ENCODE peak calls at places on chromosomes 6 and 20, in ten cellular contexts. One of them, this sample, is unnamed.

GRCh38 chr6:21836772-21837460 is 243.4 kb downstream of the SOX4 start:
- DNase-seq in NCI-H1092: no peak
- DNase-seq in KBM-7: peak
- DNase-seq in ELR: no peak
- DNase-seq in ovary: no peak
- DNase-seq in stimulated activated CD8-positive, alpha-beta memory T cell treated with anti-CD3 and anti-CD28 coated beads, Interleukin-12 subunit alpha, Interleukin-12 subunit beta, amount 100 ng/mL, for 1 hour: no peak
- DNase-seq in GM10248: no peak
- DNase-seq in Calu3: no peak
- DNase-seq in RPMI8226: no peak
- DNase-seq in mammary epithelial cell: no peak
- DNase-seq in this sample: no peak

GRCh38 chr6:131909408-131910218 is 41.6 kb downstream of the CCN2 start:
- DNase-seq in KBM-7: peak
- DNase-seq in GM10248: peak
- DNase-seq in stimulated activated CD8-positive, alpha-beta memory T cell treated with anti-CD3 and anti-CD28 coated beads, Interleukin-12 subunit alpha, Interleukin-12 subunit beta, amount 100 ng/mL, for 1 hour: peak
- DNase-seq in RPMI8226: peak
- DNase-seq in Calu3: peak
- DNase-seq in ELR: peak
- DNase-seq in NCI-H1092: peak
- DNase-seq in mammary epithelial cell: peak
- DNase-seq in ovary: peak
- DNase-seq in this sample: peak

GRCh38 chr20:17825949-17826843 is 126.4 kb downstream of the BANF2 start:
- DNase-seq in RPMI8226: no peak
- DNase-seq in GM10248: peak
- DNase-seq in mammary epithelial cell: no peak
- DNase-seq in ovary: no peak
- DNase-seq in Calu3: no peak
- DNase-seq in KBM-7: no peak
- DNase-seq in stimulated activated CD8-positive, alpha-beta memory T cell treated with anti-CD3 and anti-CD28 coated beads, Interleukin-12 subunit alpha, Interleukin-12 subunit beta, amount 100 ng/mL, for 1 hour: no peak
- DNase-seq in NCI-H1092: no peak
- DNase-seq in ELR: peak
- DNase-seq in this sample: peak

GRCh38 chr6:12260458-12261041 is 29.6 kb upstream of the EDN1 start:
- DNase-seq in ovary: no peak
- DNase-seq in RPMI8226: no peak
- DNase-seq in KBM-7: no peak
- DNase-seq in NCI-H1092: no peak
- DNase-seq in mammary epithelial cell: no peak
- DNase-seq in ELR: no peak
- DNase-seq in GM10248: no peak
- DNase-seq in stimulated activated CD8-positive, alpha-beta memory T cell treated with anti-CD3 and anti-CD28 coated beads, Interleukin-12 subunit alpha, Interleukin-12 subunit beta, amount 100 ng/mL, for 1 hour: no peak
- DNase-seq in Calu3: no peak
- DNase-seq in this sample: no peak

GRCh38 chr6:140346461-140346860 is 972.0 kb upstream of the CITED2 start:
- DNase-seq in RPMI8226: no peak
- DNase-seq in NCI-H1092: no peak
- DNase-seq in Calu3: no peak
- DNase-seq in KBM-7: peak
- DNase-seq in GM10248: no peak
- DNase-seq in ELR: peak
- DNase-seq in stimulated activated CD8-positive, alpha-beta memory T cell treated with anti-CD3 and anti-CD28 coated beads, Interleukin-12 subunit alpha, Interleukin-12 subunit beta, amount 100 ng/mL, for 1 hour: no peak
- DNase-seq in ovary: peak
- DNase-seq in mammary epithelial cell: no peak
- DNase-seq in this sample: no peak

GRCh38 chr6:36130672-36131516 is 581 bp downstream of the MAPK13 start:
- DNase-seq in stimulated activated CD8-positive, alpha-beta memory T cell treated with anti-CD3 and anti-CD28 coated beads, Interleukin-12 subunit alpha, Interleukin-12 subunit beta, amount 100 ng/mL, for 1 hour: no peak
- DNase-seq in mammary epithelial cell: no peak
- DNase-seq in RPMI8226: peak
- DNase-seq in NCI-H1092: no peak
- DNase-seq in Calu3: peak
- DNase-seq in KBM-7: no peak
- DNase-seq in ovary: peak
- DNase-seq in GM10248: peak
- DNase-seq in ELR: no peak
- DNase-seq in this sample: peak

GRCh38 chr6:12012231-12012565 is at the start of gene HIVEP1:
- DNase-seq in RPMI8226: no peak
- DNase-seq in stimulated activated CD8-positive, alpha-beta memory T cell treated with anti-CD3 and anti-CD28 coated beads, Interleukin-12 subunit alpha, Interleukin-12 subunit beta, amount 100 ng/mL, for 1 hour: no peak
- DNase-seq in GM10248: peak
- DNase-seq in KBM-7: peak
- DNase-seq in NCI-H1092: no peak
- DNase-seq in ovary: peak
- DNase-seq in Calu3: peak
- DNase-seq in mammary epithelial cell: no peak
- DNase-seq in ELR: no peak
- DNase-seq in this sample: peak

GRCh38 chr6:99407076-99407475 is 13.1 kb upstream of the COQ3 start:
- DNase-seq in NCI-H1092: no peak
- DNase-seq in Calu3: no peak
- DNase-seq in mammary epithelial cell: no peak
- DNase-seq in stimulated activated CD8-positive, alpha-beta memory T cell treated with anti-CD3 and anti-CD28 coated beads, Interleukin-12 subunit alpha, Interleukin-12 subunit beta, amount 100 ng/mL, for 1 hour: no peak
- DNase-seq in ovary: no peak
- DNase-seq in ELR: no peak
- DNase-seq in RPMI8226: no peak
- DNase-seq in GM10248: no peak
- DNase-seq in KBM-7: no peak
- DNase-seq in this sample: no peak

GRCh38 chr20:34390769-34391447 is 27.8 kb downstream of the ITCH start:
- DNase-seq in mammary epithelial cell: peak
- DNase-seq in NCI-H1092: no peak
- DNase-seq in ovary: no peak
- DNase-seq in GM10248: no peak
- DNase-seq in KBM-7: no peak
- DNase-seq in Calu3: peak
- DNase-seq in RPMI8226: peak
- DNase-seq in stimulated activated CD8-positive, alpha-beta memory T cell treated with anti-CD3 and anti-CD28 coated beads, Interleukin-12 subunit alpha, Interleukin-12 subunit beta, amount 100 ng/mL, for 1 hour: no peak
- DNase-seq in ELR: peak
- DNase-seq in this sample: peak

GRCh38 chr20:52076164-52076563 is 115.4 kb downstream of the ZFP64 start:
- DNase-seq in KBM-7: no peak
- DNase-seq in mammary epithelial cell: no peak
- DNase-seq in ELR: no peak
- DNase-seq in Calu3: no peak
- DNase-seq in ovary: no peak
- DNase-seq in GM10248: no peak
- DNase-seq in NCI-H1092: no peak
- DNase-seq in stimulated activated CD8-positive, alpha-beta memory T cell treated with anti-CD3 and anti-CD28 coated beads, Interleukin-12 subunit alpha, Interleukin-12 subunit beta, amount 100 ng/mL, for 1 hour: no peak
- DNase-seq in RPMI8226: no peak
- DNase-seq in this sample: no peak

GRCh38 chr6:2410982-2411381 is 165.6 kb upstream of the GMDS start:
- DNase-seq in stimulated activated CD8-positive, alpha-beta memory T cell treated with anti-CD3 and anti-CD28 coated beads, Interleukin-12 subunit alpha, Interleukin-12 subunit beta, amount 100 ng/mL, for 1 hour: no peak
- DNase-seq in ovary: no peak
- DNase-seq in KBM-7: no peak
- DNase-seq in RPMI8226: no peak
- DNase-seq in GM10248: no peak
- DNase-seq in Calu3: no peak
- DNase-seq in mammary epithelial cell: no peak
- DNase-seq in NCI-H1092: no peak
- DNase-seq in ELR: no peak
- DNase-seq in this sample: no peak

GRCh38 chr20:62243906-62244515 is 5.7 kb downstream of the OSBPL2 start:
- DNase-seq in GM10248: no peak
- DNase-seq in ELR: no peak
- DNase-seq in NCI-H1092: no peak
- DNase-seq in KBM-7: no peak
- DNase-seq in stimulated activated CD8-positive, alpha-beta memory T cell treated with anti-CD3 and anti-CD28 coated beads, Interleukin-12 subunit alpha, Interleukin-12 subunit beta, amount 100 ng/mL, for 1 hour: no peak
- DNase-seq in ovary: no peak
- DNase-seq in RPMI8226: no peak
- DNase-seq in mammary epithelial cell: no peak
- DNase-seq in Calu3: no peak
- DNase-seq in this sample: no peak

GRCh38 chr20:23417861-23418260 is 3.4 kb downstream of the NAPB start:
- DNase-seq in mammary epithelial cell: no peak
- DNase-seq in stimulated activated CD8-positive, alpha-beta memory T cell treated with anti-CD3 and anti-CD28 coated beads, Interleukin-12 subunit alpha, Interleukin-12 subunit beta, amount 100 ng/mL, for 1 hour: no peak
- DNase-seq in RPMI8226: no peak
- DNase-seq in GM10248: no peak
- DNase-seq in ELR: no peak
- DNase-seq in KBM-7: no peak
- DNase-seq in NCI-H1092: no peak
- DNase-seq in ovary: no peak
- DNase-seq in Calu3: no peak
- DNase-seq in this sample: no peak

GRCh38 chr6:7237653-7238190 is 75.3 kb downstream of the SSR1 start:
- DNase-seq in RPMI8226: no peak
- DNase-seq in GM10248: no peak
- DNase-seq in KBM-7: no peak
- DNase-seq in Calu3: no peak
- DNase-seq in NCI-H1092: no peak
- DNase-seq in stimulated activated CD8-positive, alpha-beta memory T cell treated with anti-CD3 and anti-CD28 coated beads, Interleukin-12 subunit alpha, Interleukin-12 subunit beta, amount 100 ng/mL, for 1 hour: no peak
- DNase-seq in ovary: no peak
- DNase-seq in ELR: no peak
- DNase-seq in mammary epithelial cell: no peak
- DNase-seq in this sample: no peak

GRCh38 chr6:36198986-36199385 is 2.4 kb downstream of the BRPF3 start:
- DNase-seq in stimulated activated CD8-positive, alpha-beta memory T cell treated with anti-CD3 and anti-CD28 coated beads, Interleukin-12 subunit alpha, Interleukin-12 subunit beta, amount 100 ng/mL, for 1 hour: no peak
- DNase-seq in mammary epithelial cell: no peak
- DNase-seq in NCI-H1092: no peak
- DNase-seq in RPMI8226: no peak
- DNase-seq in Calu3: no peak
- DNase-seq in GM10248: no peak
- DNase-seq in ELR: no peak
- DNase-seq in ovary: no peak
- DNase-seq in KBM-7: no peak
- DNase-seq in this sample: no peak

GRCh38 chr6:33995046-33995872 is 150.6 kb downstream of the GRM4 start:
- DNase-seq in Calu3: no peak
- DNase-seq in KBM-7: no peak
- DNase-seq in ovary: no peak
- DNase-seq in stimulated activated CD8-positive, alpha-beta memory T cell treated with anti-CD3 and anti-CD28 coated beads, Interleukin-12 subunit alpha, Interleukin-12 subunit beta, amount 100 ng/mL, for 1 hour: no peak
- DNase-seq in RPMI8226: peak
- DNase-seq in mammary epithelial cell: no peak
- DNase-seq in NCI-H1092: peak
- DNase-seq in GM10248: no peak
- DNase-seq in ELR: no peak
- DNase-seq in this sample: no peak

GRCh38 chr6:14305131-14305530 is 187.6 kb downstream of the CD83 start:
- DNase-seq in RPMI8226: no peak
- DNase-seq in mammary epithelial cell: peak
- DNase-seq in KBM-7: no peak
- DNase-seq in GM10248: no peak
- DNase-seq in ELR: peak
- DNase-seq in stimulated activated CD8-positive, alpha-beta memory T cell treated with anti-CD3 and anti-CD28 coated beads, Interleukin-12 subunit alpha, Interleukin-12 subunit beta, amount 100 ng/mL, for 1 hour: no peak
- DNase-seq in NCI-H1092: no peak
- DNase-seq in Calu3: no peak
- DNase-seq in ovary: no peak
- DNase-seq in this sample: no peak

GRCh38 chr20:63383556-63383955 is 22.4 kb upstream of the CHRNA4 start:
- DNase-seq in Calu3: no peak
- DNase-seq in stimulated activated CD8-positive, alpha-beta memory T cell treated with anti-CD3 and anti-CD28 coated beads, Interleukin-12 subunit alpha, Interleukin-12 subunit beta, amount 100 ng/mL, for 1 hour: no peak
- DNase-seq in RPMI8226: no peak
- DNase-seq in ELR: no peak
- DNase-seq in NCI-H1092: no peak
- DNase-seq in KBM-7: no peak
- DNase-seq in GM10248: no peak
- DNase-seq in mammary epithelial cell: no peak
- DNase-seq in ovary: no peak
- DNase-seq in this sample: no peak

GRCh38 chr6:33161354-33162320 is 30.6 kb downstream of the COL11A2 start:
- DNase-seq in NCI-H1092: no peak
- DNase-seq in ovary: peak
- DNase-seq in ELR: peak
- DNase-seq in Calu3: peak
- DNase-seq in mammary epithelial cell: peak
- DNase-seq in stimulated activated CD8-positive, alpha-beta memory T cell treated with anti-CD3 and anti-CD28 coated beads, Interleukin-12 subunit alpha, Interleukin-12 subunit beta, amount 100 ng/mL, for 1 hour: peak
- DNase-seq in KBM-7: peak
- DNase-seq in GM10248: peak
- DNase-seq in RPMI8226: peak
- DNase-seq in this sample: peak

This sample was measured in activated CD8-positive, alpha-beta memory T cell treated with anti-CD3 and anti-CD28 coated beads, Interleukin-2, amount 10 ng/mL, durations not matched to agents 7 days and 5 days.